ENCODE peak calls at places on chromosomes 4 and X, in five cellular contexts. One of them, this sample, is unnamed.

GRCh38 chr4:81802308-81802846 is 330.7 kb upstream of the RASGEF1B start:
- DNase-seq in breast epithelium: no peak
- DNase-seq in T-helper 2 cell: no peak
- DNase-seq in ACHN: no peak
- DNase-seq in EH: no peak
- DNase-seq in this sample: no peak

GRCh38 chr4:14117575-14118228 is 490.2 kb upstream of the BOD1L1 start:
- DNase-seq in breast epithelium: no peak
- DNase-seq in T-helper 2 cell: no peak
- DNase-seq in ACHN: no peak
- DNase-seq in EH: no peak
- DNase-seq in this sample: no peak

GRCh38 chrX:137565921-137566745 is at the start of gene ZIC3:
- DNase-seq in breast epithelium: no peak
- DNase-seq in T-helper 2 cell: no peak
- DNase-seq in ACHN: no peak
- DNase-seq in EH: no peak
- DNase-seq in this sample: no peak

GRCh38 chr4:152462715-152463114 is 73.2 kb downstream of the FBXW7 start:
- DNase-seq in breast epithelium: no peak
- DNase-seq in T-helper 2 cell: no peak
- DNase-seq in ACHN: no peak
- DNase-seq in EH: peak; percentile 43
- DNase-seq in this sample: no peak

GRCh38 chrX:38806875-38807601 is 5.8 kb downstream of the MID1IP1 start:
- DNase-seq in breast epithelium: no peak
- DNase-seq in T-helper 2 cell: no peak
- DNase-seq in ACHN: peak; percentile 22
- DNase-seq in EH: no peak
- DNase-seq in this sample: no peak

GRCh38 chr4:155967098-155967497 is 13.4 kb upstream of the CTSO start:
- DNase-seq in breast epithelium: no peak
- DNase-seq in T-helper 2 cell: no peak
- DNase-seq in ACHN: no peak
- DNase-seq in EH: peak; percentile 56
- DNase-seq in this sample: no peak

GRCh38 chrX:24985120-24985519 is 30.6 kb downstream of the ARX start:
- DNase-seq in breast epithelium: no peak
- DNase-seq in T-helper 2 cell: no peak
- DNase-seq in ACHN: no peak
- DNase-seq in EH: no peak
- DNase-seq in this sample: no peak

GRCh38 chr4:147367841-147368385 is 113.0 kb upstream of the EDNRA start:
- DNase-seq in breast epithelium: no peak
- DNase-seq in T-helper 2 cell: no peak
- DNase-seq in ACHN: no peak
- DNase-seq in EH: no peak
- DNase-seq in this sample: no peak

GRCh38 chrX:11666180-11666579 is 460 bp upstream of the ARHGAP6 start:
- DNase-seq in breast epithelium: no peak
- DNase-seq in T-helper 2 cell: no peak
- DNase-seq in ACHN: no peak
- DNase-seq in EH: no peak
- DNase-seq in this sample: no peak

GRCh38 chr4:48944659-48945290 is 38.2 kb upstream of the OCIAD2 start:
- DNase-seq in breast epithelium: no peak
- DNase-seq in T-helper 2 cell: no peak
- DNase-seq in ACHN: peak; percentile 13
- DNase-seq in EH: no peak
- DNase-seq in this sample: no peak

GRCh38 chr4:7805533-7806079 is 134.1 kb downstream of the AFAP1 start:
- DNase-seq in breast epithelium: peak; percentile 88
- DNase-seq in T-helper 2 cell: no peak
- DNase-seq in ACHN: peak; percentile 92
- DNase-seq in EH: peak; percentile 95
- DNase-seq in this sample: no peak

GRCh38 chrX:3299626-3300025 is 46.8 kb downstream of the MXRA5 start:
- DNase-seq in breast epithelium: no peak
- DNase-seq in T-helper 2 cell: no peak
- DNase-seq in ACHN: no peak
- DNase-seq in EH: peak; percentile 51
- DNase-seq in this sample: no peak

GRCh38 chr4:129545599-129546278 is 449.8 kb downstream of the C4orf33 start:
- DNase-seq in breast epithelium: peak; percentile 47
- DNase-seq in T-helper 2 cell: no peak
- DNase-seq in ACHN: no peak
- DNase-seq in EH: no peak
- DNase-seq in this sample: no peak

GRCh38 chr4:119040711-119041185 is 94.9 kb upstream of the MYOZ2 start:
- DNase-seq in breast epithelium: no peak
- DNase-seq in T-helper 2 cell: no peak
- DNase-seq in ACHN: peak; percentile 77
- DNase-seq in EH: peak; percentile 95
- DNase-seq in this sample: peak; percentile 51

GRCh38 chrX:122572461-122572860 is 611.6 kb upstream of the GRIA3 start:
- DNase-seq in breast epithelium: no peak
- DNase-seq in T-helper 2 cell: no peak
- DNase-seq in ACHN: no peak
- DNase-seq in EH: peak; percentile 73
- DNase-seq in this sample: no peak

GRCh38 chrX:19514791-19515614 is at the start of gene MAP3K15:
- DNase-seq in breast epithelium: no peak
- DNase-seq in T-helper 2 cell: no peak
- DNase-seq in ACHN: peak; percentile 50
- DNase-seq in EH: peak; percentile 10
- DNase-seq in this sample: no peak

GRCh38 chr4:84032372-84032771 is 466.7 kb downstream of the NKX6-1 start:
- DNase-seq in breast epithelium: no peak
- DNase-seq in T-helper 2 cell: no peak
- DNase-seq in ACHN: no peak
- DNase-seq in EH: no peak
- DNase-seq in this sample: no peak

GRCh38 chr4:15906024-15906443 is 32.5 kb downstream of the FGFBP1 start:
- DNase-seq in breast epithelium: peak; percentile 30
- DNase-seq in T-helper 2 cell: no peak
- DNase-seq in ACHN: no peak
- DNase-seq in EH: no peak
- DNase-seq in this sample: no peak

GRCh38 chrX:103248553-103248952 is 6.4 kb downstream of the TCEAL8 start:
- DNase-seq in breast epithelium: no peak
- DNase-seq in T-helper 2 cell: no peak
- DNase-seq in ACHN: peak; percentile 24
- DNase-seq in EH: peak; percentile 21
- DNase-seq in this sample: no peak

GRCh38 chrX:150765237-150765636 is 72.0 kb downstream of the MTMR1 start:
- DNase-seq in breast epithelium: no peak
- DNase-seq in T-helper 2 cell: no peak
- DNase-seq in ACHN: no peak
- DNase-seq in EH: no peak
- DNase-seq in this sample: no peak

GRCh38 chr4:118801895-118802575 is 33.9 kb downstream of the SEC24D start:
- DNase-seq in breast epithelium: no peak
- DNase-seq in T-helper 2 cell: no peak
- DNase-seq in ACHN: no peak
- DNase-seq in EH: no peak
- DNase-seq in this sample: no peak

GRCh38 chr4:48100248-48100647 is 33.8 kb downstream of the TXK start:
- DNase-seq in breast epithelium: no peak
- DNase-seq in T-helper 2 cell: no peak
- DNase-seq in ACHN: no peak
- DNase-seq in EH: peak; percentile 29
- DNase-seq in this sample: peak; percentile 61

GRCh38 chr4:98771959-98772619 is 113.7 kb upstream of the TSPAN5 start:
- DNase-seq in breast epithelium: no peak
- DNase-seq in T-helper 2 cell: no peak
- DNase-seq in ACHN: no peak
- DNase-seq in EH: no peak
- DNase-seq in this sample: no peak

GRCh38 chr4:9764155-9764696 is 17.2 kb upstream of the DRD5 start:
- DNase-seq in breast epithelium: no peak
- DNase-seq in T-helper 2 cell: no peak
- DNase-seq in ACHN: no peak
- DNase-seq in EH: no peak
- DNase-seq in this sample: no peak

GRCh38 chr4:17550549-17550948 is 26.4 kb upstream of the LAP3 start:
- DNase-seq in breast epithelium: no peak
- DNase-seq in T-helper 2 cell: no peak
- DNase-seq in ACHN: no peak
- DNase-seq in EH: no peak
- DNase-seq in this sample: no peak

GRCh38 chr4:90951037-90951436 is 823.8 kb downstream of the CCSER1 start:
- DNase-seq in breast epithelium: no peak
- DNase-seq in T-helper 2 cell: no peak
- DNase-seq in ACHN: peak; percentile 84
- DNase-seq in EH: no peak
- DNase-seq in this sample: no peak

GRCh38 chrX:15447985-15448639 is 45.0 kb downstream of the PIR start:
- DNase-seq in breast epithelium: no peak
- DNase-seq in T-helper 2 cell: no peak
- DNase-seq in ACHN: no peak
- DNase-seq in EH: peak; percentile 66
- DNase-seq in this sample: no peak

GRCh38 chr4:122632396-122633143 is 11.7 kb upstream of the IL21 start:
- DNase-seq in breast epithelium: no peak
- DNase-seq in T-helper 2 cell: no peak
- DNase-seq in ACHN: no peak
- DNase-seq in EH: peak; percentile 22
- DNase-seq in this sample: no peak

GRCh38 chr4:5517372-5517771 is 191.0 kb downstream of the EVC2 start:
- DNase-seq in breast epithelium: no peak
- DNase-seq in T-helper 2 cell: no peak
- DNase-seq in ACHN: no peak
- DNase-seq in EH: peak; percentile 79
- DNase-seq in this sample: no peak

GRCh38 chr4:34108456-34108855 is 2135.9 kb downstream of the ARAP2 start:
- DNase-seq in breast epithelium: no peak
- DNase-seq in T-helper 2 cell: no peak
- DNase-seq in ACHN: no peak
- DNase-seq in EH: peak; percentile 3
- DNase-seq in this sample: peak; percentile 10

GRCh38 chr4:25169446-25169845 is 9.2 kb upstream of the SEPSECS start:
- DNase-seq in breast epithelium: no peak
- DNase-seq in T-helper 2 cell: no peak
- DNase-seq in ACHN: no peak
- DNase-seq in EH: no peak
- DNase-seq in this sample: no peak

GRCh38 chrX:113274345-113274744 is 433.7 kb upstream of the AMOT start:
- DNase-seq in breast epithelium: no peak
- DNase-seq in T-helper 2 cell: no peak
- DNase-seq in ACHN: no peak
- DNase-seq in EH: no peak
- DNase-seq in this sample: no peak

This sample was measured in HFF-Myc.